ENCODE peak calls at places on chromosomes 2 and 18, in six cellular contexts. F, Y, I, C, U and N are unnamed samples.

GRCh38 chr2:27856386-27856785 is 33.8 kb downstream of the RBKS start:
- DNase-seq in F (no peak), Y (no peak), I (no peak), C (no peak), U (no peak), N (no peak)

GRCh38 chr2:20076757-20077156 is 25.3 kb upstream of the LAPTM4A start:
- DNase-seq in F (no peak), Y (no peak), I (no peak), C (no peak), U (no peak), N (no peak)

GRCh38 chr2:64442801-64443429 is 11.0 kb upstream of the LGALSL start:
- DNase-seq in F (no peak), Y (no peak), I (no peak), C (no peak), U (no peak), N (no peak)

GRCh38 chr18:34342960-34343359 is 118.2 kb upstream of the NOL4 start:
- DNase-seq in F (no peak), Y (peak; percentile 29), I (no peak), C (peak; percentile 41), U (no peak), N (peak; percentile 51)

GRCh38 chr2:168460561-168460960 is 4.5 kb downstream of the CERS6 start:
- DNase-seq in F (no peak), Y (no peak), I (no peak), C (no peak), U (no peak), N (no peak)

GRCh38 chr2:238726670-238727584 is 121.0 kb upstream of the TWIST2 start:
- DNase-seq in F (no peak), Y (no peak), I (no peak), C (no peak), U (no peak), N (no peak)

GRCh38 chr2:64837116-64837704 is 152.0 kb upstream of the SLC1A4 start:
- DNase-seq in F (no peak), Y (no peak), I (peak; percentile 65), C (peak; percentile 21), U (no peak), N (peak; percentile 63)

GRCh38 chr18:6960656-6961055 is 156.9 kb downstream of the LAMA1 start:
- DNase-seq in F (no peak), Y (peak; percentile 82), I (no peak), C (peak; percentile 17), U (no peak), N (peak; percentile 83)

GRCh38 chr2:234828382-234829073 is 123.3 kb upstream of the SH3BP4 start:
- DNase-seq in F (no peak), Y (no peak), I (no peak), C (no peak), U (no peak), N (no peak)

GRCh38 chr2:66198873-66199272 is 236.1 kb upstream of the MEIS1 start:
- DNase-seq in F (no peak), Y (no peak), I (no peak), C (no peak), U (no peak), N (no peak)

GRCh38 chr2:224954980-224955379 is 87.3 kb downstream of the DOCK10 start:
- DNase-seq in F (no peak), Y (no peak), I (no peak), C (no peak), U (no peak), N (no peak)

GRCh38 chr2:236916181-236916580 is 169.5 kb upstream of the COPS8 start:
- DNase-seq in F (no peak), Y (no peak), I (no peak), C (no peak), U (no peak), N (no peak)

GRCh38 chr2:150041721-150042450 is 445.6 kb downstream of the RND3 start:
- DNase-seq in F (no peak), Y (peak; percentile 24), I (no peak), C (peak; percentile 71), U (no peak), N (no peak)

GRCh38 chr2:233556756-233557736 is 9.5 kb downstream of the USP40 start:
- DNase-seq in F (no peak), Y (peak; percentile 44), I (peak; percentile 9), C (peak; percentile 63), U (no peak), N (peak; percentile 95)

GRCh38 chr2:195138435-195138834 is 518.6 kb upstream of the SLC39A10 start:
- DNase-seq in F (no peak), Y (no peak), I (no peak), C (no peak), U (no peak), N (no peak)

GRCh38 chr2:73582364-73582763 is 59.9 kb downstream of the NAT8 start:
- DNase-seq in F (no peak), Y (no peak), I (no peak), C (no peak), U (no peak), N (no peak)

GRCh38 chr2:123609077-123609476 is 416.0 kb upstream of the CNTNAP5 start:
- DNase-seq in F (no peak), Y (no peak), I (no peak), C (no peak), U (no peak), N (no peak)

GRCh38 chr2:196137271-196137670 is 34.1 kb downstream of the STK17B start:
- DNase-seq in F (no peak), Y (no peak), I (no peak), C (peak; percentile 33), U (no peak), N (no peak)

GRCh38 chr2:43818761-43819160 is 19.9 kb downstream of the ABCG5 start:
- DNase-seq in F (peak; percentile 79), Y (peak; percentile 71), I (no peak), C (peak; percentile 75), U (no peak), N (no peak)

GRCh38 chr2:228841877-228842276 is 429.2 kb downstream of the PID1 start:
- DNase-seq in F (no peak), Y (no peak), I (no peak), C (peak; percentile 14), U (no peak), N (no peak)

GRCh38 chr2:17056236-17056635 is 390.6 kb upstream of the CYRIA start:
- DNase-seq in F (no peak), Y (no peak), I (no peak), C (no peak), U (no peak), N (no peak)

GRCh38 chr18:55096261-55097026 is 137.2 kb upstream of the CCDC68 start:
- DNase-seq in F (no peak), Y (peak; percentile 83), I (peak; percentile 22), C (peak; percentile 65), U (peak; percentile 53), N (peak; percentile 22)

GRCh38 chr18:49876536-49876935 is 63.2 kb upstream of the ACAA2 start:
- DNase-seq in F (no peak), Y (no peak), I (no peak), C (no peak), U (no peak), N (no peak)

GRCh38 chr2:217437289-217437688 is 565.5 kb downstream of the TNS1 start:
- DNase-seq in F (no peak), Y (no peak), I (no peak), C (peak; percentile 33), U (no peak), N (no peak)

GRCh38 chr2:126776255-126776654 is 120.3 kb downstream of the GYPC start:
- DNase-seq in F (no peak), Y (no peak), I (no peak), C (no peak), U (no peak), N (no peak)

GRCh38 chr18:47151457-47151856 is 1.2 kb upstream of the HDHD2 start:
- DNase-seq in F (no peak), Y (no peak), I (no peak), C (no peak), U (no peak), N (no peak)

GRCh38 chr2:97965146-97965545 is 30.6 kb downstream of the TMEM131 start:
- DNase-seq in F (peak; percentile 50), Y (no peak), I (no peak), C (no peak), U (no peak), N (no peak)

GRCh38 chr2:97966545-97967215 is 29.1 kb downstream of the TMEM131 start:
- DNase-seq in F (no peak), Y (no peak), I (no peak), C (no peak), U (no peak), N (peak; percentile 65)

GRCh38 chr2:97963079-97963406 is 32.7 kb downstream of the TMEM131 start:
- DNase-seq in F (no peak), Y (no peak), I (no peak), C (no peak), U (no peak), N (peak; percentile 22)

GRCh38 chr2:97961534-97961933 is 34.2 kb downstream of the TMEM131 start:
- DNase-seq in F (no peak), Y (no peak), I (no peak), C (no peak), U (no peak), N (no peak)

GRCh38 chr2:97963880-97964279 is 31.9 kb downstream of the TMEM131 start:
- DNase-seq in F (no peak), Y (no peak), I (no peak), C (no peak), U (no peak), N (no peak)
- TF ChIP-seq CTCF in F (no peak), Y (no peak), I (no peak), C (no peak), U (no peak), N (no peak)

DNA sequence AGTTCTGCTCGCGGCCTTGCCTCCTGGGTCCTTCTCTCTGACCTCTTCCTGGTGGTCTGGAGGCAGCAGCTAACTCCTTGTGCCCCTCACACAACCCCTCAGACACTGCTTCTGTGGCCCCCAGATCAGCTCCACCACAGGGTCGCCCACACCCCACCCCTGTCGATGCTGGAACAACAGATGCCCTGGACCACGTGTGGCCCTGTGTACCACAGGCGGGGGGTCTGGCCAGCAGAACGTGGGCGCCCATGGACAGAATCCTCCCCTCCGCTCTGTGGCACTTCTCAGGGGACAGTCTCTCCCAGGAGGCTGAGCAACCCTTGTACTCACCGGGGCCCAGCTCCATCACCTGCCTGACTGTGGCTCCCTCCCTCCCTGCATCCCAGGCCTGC is 245.6 kb downstream of the NDUFA10 start:
- DNase-seq in F (no peak), Y (no peak), I (no peak), C (no peak), U (no peak), N (no peak)
- H3K27ac ChIP-seq in F (no peak overlapping the region), Y (no peak overlapping the region), I (no peak overlapping the region), C (no peak overlapping the region), U (no peak overlapping the region), N (no peak overlapping the region)

DNA sequence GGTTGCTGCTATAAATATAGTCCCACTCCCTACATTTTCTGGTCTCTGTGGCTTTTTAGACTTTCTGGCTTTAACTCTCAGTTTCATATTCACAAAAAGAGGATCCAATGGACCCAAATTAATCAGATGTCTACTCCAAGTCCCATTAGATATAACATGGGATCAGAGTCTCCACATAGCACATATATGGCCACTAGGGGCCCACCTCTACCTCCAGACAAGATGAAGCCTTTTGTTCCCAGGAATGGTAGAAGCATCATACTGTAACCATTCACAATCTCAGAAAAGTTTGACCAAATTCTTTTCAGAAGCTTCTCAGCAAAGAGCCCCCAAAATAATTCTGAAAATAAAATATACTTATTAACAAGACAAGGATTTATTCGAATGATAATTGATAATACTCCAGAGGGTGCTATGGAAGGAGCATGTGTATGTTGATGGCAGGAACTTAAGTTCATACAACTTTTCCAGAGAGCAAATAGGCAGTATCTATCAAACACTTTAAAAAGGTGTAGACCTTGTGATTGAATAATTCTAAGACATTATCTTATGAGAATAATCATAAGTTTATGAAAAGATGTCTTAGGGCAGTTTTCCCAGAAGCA is 382.3 kb upstream of the CRIM1 start:
- DNase-seq in F (no peak), Y (peak; percentile 31), I (peak; percentile 7), C (peak; percentile 27), U (no peak), N (peak; percentile 23)
- TF ChIP-seq CTCF in F (peak; percentile 70), Y (peak; percentile 78), I (peak; percentile 68), C (peak; percentile 39), U (peak; percentile 34), N (peak; percentile 67)

GRCh38 chr2:200362202-200362917 is 55.9 kb downstream of the SPATS2L start:
- DNase-seq in F (no peak), Y (no peak), I (no peak), C (no peak), U (no peak), N (no peak)
- H3K27ac ChIP-seq in F (no peak overlapping the region), Y (no peak overlapping the region), I (no peak overlapping the region), C (no peak overlapping the region), U (no peak overlapping the region), N (no peak overlapping the region)